ENCODE peak calls at places on chromosomes 4 and X, in seven cellular contexts. J is aorta, Q is fibroblast of lung, H is left lung, K is colonic mucosa, X is lower leg skin, A is fibroblast of the aortic adventitia. V is an unnamed sample.

GRCh38 chrX:49071877-49072711 is 1.7 kb downstream of the PRAF2 start:
- DNase-seq in J (peak; percentile 88), Q (peak; percentile 79), H (peak; percentile 83), K (peak; percentile 72), X (no peak), A (peak; percentile 84), V (peak; percentile 77)

GRCh38 chr4:47814896-47815295 is 23.0 kb downstream of the CORIN start:
- DNase-seq in J (no peak), Q (no peak), H (no peak), K (no peak), X (no peak), A (no peak), V (peak; percentile 42)

GRCh38 chr4:39291686-39292085 is 74.5 kb downstream of the RFC1 start:
- DNase-seq in J (no peak), Q (no peak), H (no peak), K (no peak), X (no peak), A (no peak), V (no peak)

GRCh38 chr4:97507587-97508245 is 635.6 kb downstream of the STPG2 start:
- DNase-seq in J (no peak), Q (peak; percentile 36), H (no peak), K (no peak), X (no peak), A (peak; percentile 8), V (no peak)

GRCh38 chr4:162791321-162791720 is 375.4 kb downstream of the NAF1 start:
- DNase-seq in J (no peak), Q (peak; percentile 20), H (no peak), K (no peak), X (no peak), A (no peak), V (no peak)

GRCh38 chrX:101417981-101418841 is 10.2 kb downstream of the HNRNPH2 start:
- DNase-seq in J (peak; percentile 75), Q (peak; percentile 42), H (peak; percentile 78), K (peak; percentile 65), X (peak; percentile 90), A (no peak), V (peak; percentile 16)

GRCh38 chr4:147182041-147182440 is 236.4 kb upstream of the TTC29 start:
- DNase-seq in J (no peak), Q (no peak), H (no peak), K (no peak), X (no peak), A (no peak), V (no peak)

GRCh38 chrX:54357414-54358377 is at the start of gene WNK3:
- DNase-seq in J (peak; percentile 87), Q (peak; percentile 78), H (peak; percentile 68), K (peak; percentile 37), X (peak; percentile 92), A (peak; percentile 14), V (peak; percentile 15)

GRCh38 chrX:136049608-136050007 is 64.4 kb downstream of the SLC9A6 start:
- DNase-seq in J (no peak), Q (no peak), H (no peak), K (no peak), X (no peak), A (no peak), V (no peak)

GRCh38 chr4:36990108-36990872 is 254.3 kb upstream of the NWD2 start:
- DNase-seq in J (no peak), Q (no peak), H (no peak), K (no peak), X (no peak), A (no peak), V (no peak)

GRCh38 chrX:110665636-110666035 is 130.0 kb downstream of the CHRDL1 start:
- DNase-seq in J (no peak), Q (peak; percentile 12), H (peak; percentile 42), K (peak; percentile 36), X (no peak), A (peak; percentile 44), V (peak; percentile 17)